ENCODE peak calls at places on chromosomes 3 and 15, in nine cellular contexts. B is GM23248; A is HL-60; J is T47D; H is GDM1; U is SW 1271; Q is activated CD4-positive, CD25-positive, alpha-beta regulatory T cell treated with anti-CD3 and anti-CD28 coated beads, Interleukin-2, amount 50 U/mL, for 72 hours; G is A549; K is T follicular helper cell. F is an unnamed sample.

GRCh38 chr15:63243101-63243500 is 34.3 kb upstream of the APH1B start:
- DNase-seq in B (peak), J (no peak), K (no peak), Q (no peak), U (no peak), H (no peak), A (no peak), G (no peak), F (no peak)

GRCh38 chr15:72685925-72686794 is at the start of the genes BBS4 and HIGD2B:
- DNase-seq in H (no peak), B (peak), U (no peak), A (peak), G (peak), J (peak), Q (peak), K (peak), F (no peak)

GRCh38 chr3:12579919-12580318 is 23.0 kb downstream of the MKRN2 start:
- DNase-seq in J (no peak), G (no peak), U (no peak), B (peak), K (no peak), Q (no peak), A (no peak), H (no peak), F (no peak)

GRCh38 chr3:111763101-111763500 is 96.0 kb upstream of the PHLDB2 start:
- DNase-seq in Q (no peak), U (no peak), G (no peak), A (no peak), K (no peak), H (no peak), J (no peak), B (peak), F (no peak)

GRCh38 chr15:65189102-65189740 is 4.1 kb upstream of the CLPX start:
- DNase-seq in K (no peak), J (peak), U (no peak), G (peak), A (no peak), Q (no peak), H (peak), B (peak), F (no peak)

GRCh38 chr15:90004671-90005070 is 3.5 kb downstream of the ZNF710 start:
- DNase-seq in J (no peak), U (peak), A (peak), H (peak), G (peak), Q (no peak), K (no peak), B (peak), F (no peak)

GRCh38 chr15:96053039-96054021 is 277.2 kb upstream of the NR2F2 start:
- DNase-seq in G (no peak), B (peak), U (no peak), J (peak), H (no peak), A (no peak), K (no peak), Q (no peak), F (no peak)

GRCh38 chr3:124559650-124560405 is 170.4 kb upstream of the UMPS start:
- DNase-seq in K (peak), Q (peak), A (peak), U (peak), J (peak), H (peak), B (peak), G (peak), F (peak)

GRCh38 chr15:56242576-56243116 is 1.0 kb downstream of the RFX7 start:
- DNase-seq in A (no peak), Q (no peak), G (no peak), B (peak), J (no peak), U (no peak), H (no peak), K (no peak), F (no peak)

GRCh38 chr3:111745786-111746185 is 113.3 kb upstream of the PHLDB2 start:
- DNase-seq in A (no peak), G (no peak), J (no peak), U (no peak), H (no peak), B (no peak), Q (no peak), K (no peak), F (no peak)

GRCh38 chr15:73694419-73694818 is 10.2 kb downstream of the CD276 start:
- DNase-seq in G (no peak), A (no peak), J (no peak), U (no peak), H (no peak), Q (no peak), B (peak), K (no peak), F (no peak)

GRCh38 chr3:122350814-122351418 is 25.9 kb downstream of the CSTA start:
- DNase-seq in H (no peak), J (no peak), K (no peak), B (peak), G (no peak), Q (no peak), U (no peak), A (no peak), F (no peak)

F was measured in effector CD8-positive, alpha-beta T cell.